ENCODE peak calls at places on chromosomes 5 and 9, in four cellular contexts. C, Q, O and B are unnamed samples.

GRCh38 chr9:87676976-87677775 is 48.7 kb upstream of the CTSL start:
- DNase-seq in C (no peak), Q (no peak), O (no peak), B (no peak)

GRCh38 chr9:71663931-71664459 is 104.3 kb downstream of the CEMIP2 start:
- DNase-seq in C (no peak), Q (no peak), O (peak; percentile 34), B (no peak)

GRCh38 chr9:89440548-89440947 is 57.4 kb downstream of the SEMA4D start:
- DNase-seq in C (no peak), Q (no peak), O (no peak), B (no peak)

GRCh38 chr9:130576176-130576575 is 3.2 kb upstream of the FUBP3 start:
- DNase-seq in C (peak; percentile 49), Q (no peak), O (no peak), B (no peak)

GRCh38 chr5:83471405-83472212 is at the start of gene VCAN:
- DNase-seq in C (no peak), Q (no peak), O (no peak), B (peak; percentile 71)

GRCh38 chr9:114164191-114164794 is 9.0 kb downstream of the COL27A1 start:
- DNase-seq in C (no peak), Q (no peak), O (no peak), B (no peak)

GRCh38 chr9:115717711-115718173 is 435.8 kb upstream of the PAPPA start:
- DNase-seq in C (no peak), Q (no peak), O (no peak), B (no peak)

GRCh38 chr5:148454576-148454975 is 70.8 kb downstream of the FBXO38 start:
- DNase-seq in C (no peak), Q (no peak), O (no peak), B (no peak)

GRCh38 chr5:39376293-39376714 is 12.0 kb upstream of the C9 start:
- DNase-seq in C (peak; percentile 69), Q (no peak), O (peak; percentile 57), B (peak; percentile 38)

GRCh38 chr9:2583308-2584013 is 38.1 kb upstream of the VLDLR start:
- DNase-seq in C (no peak), Q (no peak), O (no peak), B (no peak)

GRCh38 chr5:177431317-177432142 is 5.1 kb downstream of the GRK6 start:
- DNase-seq in C (no peak), Q (peak; percentile 77), O (no peak), B (no peak)

GRCh38 chr9:97617939-97618416 is 15.2 kb downstream of the TSTD2 start:
- DNase-seq in C (no peak), Q (no peak), O (no peak), B (no peak)

GRCh38 chr9:134634667-134635230 is 6.9 kb upstream of the COL5A1 start:
- DNase-seq in C (no peak), Q (no peak), O (no peak), B (peak; percentile 3)

GRCh38 chr5:139711852-139712171 is 63.7 kb downstream of the CXXC5 start:
- DNase-seq in C (no peak), Q (no peak), O (no peak), B (peak; percentile 67)

GRCh38 chr9:97398999-97399758 is 12.7 kb upstream of the TDRD7 start:
- DNase-seq in C (peak; percentile 74), Q (no peak), O (peak; percentile 54), B (peak; percentile 83)

GRCh38 chr5:88830567-88830966 is 52.4 kb downstream of the MEF2C start:
- DNase-seq in C (no peak), Q (no peak), O (no peak), B (no peak)

GRCh38 chr5:179913461-179913860 is 5.8 kb upstream of the TBC1D9B start:
- DNase-seq in C (no peak), Q (no peak), O (no peak), B (no peak)

GRCh38 chr9:130913599-130914416 is 17.2 kb upstream of the QRFP start:
- DNase-seq in C (peak; percentile 63), Q (no peak), O (no peak), B (no peak)

GRCh38 chr5:36198281-36198680 is 43.4 kb downstream of the NADK2 start:
- DNase-seq in C (no peak), Q (no peak), O (no peak), B (no peak)

GRCh38 chr9:90939367-90939766 is 137.7 kb downstream of the SYK start:
- DNase-seq in C (no peak), Q (no peak), O (no peak), B (no peak)

GRCh38 chr5:93058309-93058708 is 522.7 kb downstream of the NR2F1-AS1 start:
- DNase-seq in C (no peak), Q (no peak), O (no peak), B (no peak)

GRCh38 chr9:36297798-36298197 is 39.5 kb upstream of the GNE start:
- DNase-seq in C (no peak), Q (no peak), O (no peak), B (no peak)

GRCh38 chr5:180590543-180591248 is 603 bp downstream of the SCGB3A1 start:
- DNase-seq in C (no peak), Q (no peak), O (no peak), B (peak; percentile 39)

GRCh38 chr9:125066839-125067619 is 76.3 kb downstream of the SCAI start:
- DNase-seq in C (no peak), Q (no peak), O (no peak), B (no peak)

GRCh38 chr5:134515801-134516200 is 9.7 kb upstream of the JADE2 start:
- DNase-seq in C (no peak), Q (no peak), O (no peak), B (no peak)

GRCh38 chr9:77488439-77489126 is 159.5 kb downstream of the GNA14 start:
- DNase-seq in C (no peak), Q (no peak), O (no peak), B (peak; percentile 18)

GRCh38 chr5:139461698-139462097 is 845 bp downstream of the ECSCR start:
- DNase-seq in C (no peak), Q (no peak), O (no peak), B (no peak)

GRCh38 chr9:4116708-4117460 is 183.0 kb downstream of the GLIS3 start:
- DNase-seq in C (no peak), Q (no peak), O (no peak), B (no peak)

GRCh38 chr5:172765766-172766286 is 5.2 kb downstream of the DUSP1 start:
- DNase-seq in C (no peak), Q (no peak), O (no peak), B (no peak)

GRCh38 chr5:97062046-97062445 is 80.4 kb downstream of the LIX1 start:
- DNase-seq in C (no peak), Q (no peak), O (no peak), B (no peak)

GRCh38 chr5:134136221-134136631 is 21.7 kb downstream of the TCF7 start:
- DNase-seq in C (no peak), Q (no peak), O (no peak), B (no peak)

GRCh38 chr5:157556615-157557418 is 18.8 kb downstream of the ADAM19 start:
- DNase-seq in C (no peak), Q (no peak), O (no peak), B (no peak)

GRCh38 chr9:504921-505821 is 290.5 kb downstream of the DOCK8 start:
- DNase-seq in C (peak; percentile 9), Q (no peak), O (no peak), B (peak; percentile 47)

GRCh38 chr9:121550569-121551512 is 51.2 kb upstream of the GGTA1 start:
- DNase-seq in C (peak; percentile 83), Q (no peak), O (peak; percentile 58), B (peak; percentile 95)

GRCh38 chr9:23665635-23666034 is 160.4 kb downstream of the ELAVL2 start:
- DNase-seq in C (no peak), Q (no peak), O (no peak), B (no peak)

GRCh38 chr9:32968101-32969011 is 33.1 kb downstream of the APTX start:
- DNase-seq in C (peak; percentile 37), Q (no peak), O (peak; percentile 29), B (peak; percentile 62)

GRCh38 chr9:32966036-32966435 is 35.4 kb downstream of the APTX start:
- DNase-seq in C (no peak), Q (no peak), O (no peak), B (no peak)

GRCh38 chr9:32969270-32969669 is 32.2 kb downstream of the APTX start:
- DNase-seq in C (no peak), Q (no peak), O (no peak), B (no peak)

GRCh38 chr9:32970554-32970953 is 30.9 kb downstream of the APTX start:
- DNase-seq in C (no peak), Q (no peak), O (no peak), B (no peak)
- TF ChIP-seq CREB1 in C (no peak), Q (no peak), O (no peak), B (no peak)

GRCh38 chr5:168193518-168194240 is 97.8 kb upstream of the WWC1 start:
- DNase-seq in C (no peak), Q (no peak), O (no peak), B (no peak)

GRCh38 chr5:168195110-168195509 is 96.3 kb upstream of the WWC1 start:
- DNase-seq in C (no peak), Q (no peak), O (no peak), B (no peak)

GRCh38 chr5:168204165-168204564 is 87.3 kb upstream of the WWC1 start:
- DNase-seq in C (no peak), Q (no peak), O (no peak), B (peak; percentile 29)

DNA sequence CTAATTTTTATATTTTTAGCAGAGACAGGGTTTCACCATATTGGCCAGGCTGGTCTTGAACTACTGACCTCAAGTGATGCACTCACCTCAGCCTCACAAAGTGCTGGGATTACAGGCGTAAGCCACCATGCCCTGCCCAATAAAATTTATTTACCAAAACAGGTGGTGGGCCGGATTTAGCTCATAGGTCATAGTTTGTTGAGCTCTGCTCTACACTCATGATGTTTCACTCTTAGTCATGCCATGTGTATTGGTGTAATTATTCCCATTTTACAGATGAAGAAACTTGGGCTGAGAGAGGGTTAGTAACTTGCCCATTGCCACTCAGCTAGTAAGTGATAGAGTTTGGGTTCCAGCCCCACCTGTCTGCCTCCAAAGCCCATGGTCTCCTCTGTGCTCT is 93.1 kb upstream of the WWC1 start:
- DNase-seq in C (no peak), Q (no peak), O (no peak), B (no peak)
- TF ChIP-seq ESRRA in C (no peak), Q (no peak), O (no peak), B (no peak)

GRCh38 chr5:71582945-71583584 is 4.1 kb upstream of the MCCC2 start:
- DNase-seq in C (no peak), Q (no peak), O (no peak), B (no peak)
- TF ChIP-seq CREB1 in C (no peak), Q (no peak), O (no peak), B (no peak)

GRCh38 chr9:69900406-69900805 is 79.8 kb downstream of the CFAP95 start:
- DNase-seq in C (no peak), Q (no peak), O (no peak), B (no peak)

GRCh38 chr9:69895659-69896058 is 75.0 kb downstream of the CFAP95 start:
- DNase-seq in C (no peak), Q (no peak), O (no peak), B (no peak)

GRCh38 chr9:69895185-69895584 is 74.6 kb downstream of the CFAP95 start:
- DNase-seq in C (no peak), Q (no peak), O (no peak), B (no peak)

GRCh38 chr9:69898714-69899209 is 78.1 kb downstream of the CFAP95 start:
- DNase-seq in C (no peak), Q (no peak), O (peak; percentile 64), B (no peak)

GRCh38 chr9:69899491-69899890 is 78.9 kb downstream of the CFAP95 start:
- DNase-seq in C (no peak), Q (no peak), O (no peak), B (no peak)
- TF ChIP-seq ESRRA in C (no peak), Q (no peak), O (no peak), B (no peak)

GRCh38 chr5:7576023-7576715 is 180.2 kb downstream of the ADCY2 start:
- DNase-seq in C (no peak), Q (no peak), O (no peak), B (no peak)
- TF ChIP-seq CREB1 in C (no peak), Q (no peak), O (no peak), B (no peak)